ENCODE peak calls at places on chromosomes 11 and 22, in four cellular contexts. One of them, this sample, is unnamed.

GRCh38 chr11:109267293-109268095 is 154.5 kb upstream of the C11orf87 start:
- DNase-seq in fibroblast of mammary gland: no peak
- DNase-seq in cardiac muscle cell: no peak
- DNase-seq in neural progenitor cell: no peak
- DNase-seq in this sample: peak

GRCh38 chr11:118916842-118917388 is 8.8 kb downstream of the BCL9L start:
- DNase-seq in fibroblast of mammary gland: peak
- DNase-seq in cardiac muscle cell: peak
- DNase-seq in neural progenitor cell: peak
- DNase-seq in this sample: no peak

GRCh38 chr11:116472661-116473060 is 300.1 kb downstream of the BUD13 start:
- DNase-seq in fibroblast of mammary gland: no peak
- DNase-seq in cardiac muscle cell: no peak
- DNase-seq in neural progenitor cell: no peak
- DNase-seq in this sample: no peak

GRCh38 chr11:4539603-4540219 is 5.3 kb upstream of the OR52M1 start:
- DNase-seq in fibroblast of mammary gland: peak
- DNase-seq in cardiac muscle cell: peak
- DNase-seq in neural progenitor cell: peak
- DNase-seq in this sample: peak

GRCh38 chr11:128512478-128513127 is 74.8 kb downstream of the ETS1 start:
- DNase-seq in fibroblast of mammary gland: peak
- DNase-seq in cardiac muscle cell: no peak
- DNase-seq in neural progenitor cell: no peak
- DNase-seq in this sample: no peak

GRCh38 chr11:88979641-88980040 is 86.1 kb downstream of the GRM5 start:
- DNase-seq in fibroblast of mammary gland: peak
- DNase-seq in cardiac muscle cell: no peak
- DNase-seq in neural progenitor cell: no peak
- DNase-seq in this sample: peak

GRCh38 chr11:48538991-48539390 is 50.4 kb downstream of the OR4A47 start:
- DNase-seq in fibroblast of mammary gland: no peak
- DNase-seq in cardiac muscle cell: no peak
- DNase-seq in neural progenitor cell: no peak
- DNase-seq in this sample: peak

GRCh38 chr11:63583288-63583687 is 20.1 kb upstream of the PLAAT2 start:
- DNase-seq in fibroblast of mammary gland: no peak
- DNase-seq in cardiac muscle cell: no peak
- DNase-seq in neural progenitor cell: peak
- DNase-seq in this sample: no peak

GRCh38 chr22:37566329-37566837 is 6.1 kb downstream of the CDC42EP1 start:
- DNase-seq in fibroblast of mammary gland: no peak
- DNase-seq in cardiac muscle cell: no peak
- DNase-seq in neural progenitor cell: no peak
- DNase-seq in this sample: no peak

GRCh38 chr11:13135385-13136271 is 126.5 kb downstream of the RASSF10 start:
- DNase-seq in fibroblast of mammary gland: peak
- DNase-seq in cardiac muscle cell: peak
- DNase-seq in neural progenitor cell: peak
- DNase-seq in this sample: no peak

GRCh38 chr11:7196396-7197146 is 55.1 kb upstream of the SYT9 start:
- DNase-seq in fibroblast of mammary gland: no peak
- DNase-seq in cardiac muscle cell: no peak
- DNase-seq in neural progenitor cell: no peak
- DNase-seq in this sample: no peak

GRCh38 chr11:128157423-128158298 is 429.7 kb downstream of the ETS1 start:
- DNase-seq in fibroblast of mammary gland: peak
- DNase-seq in cardiac muscle cell: peak
- DNase-seq in neural progenitor cell: peak
- DNase-seq in this sample: peak

GRCh38 chr11:68872216-68873003 is 30.7 kb upstream of the CPT1A start:
- DNase-seq in fibroblast of mammary gland: peak
- DNase-seq in cardiac muscle cell: peak
- DNase-seq in neural progenitor cell: no peak
- DNase-seq in this sample: peak

GRCh38 chr22:27557554-27558060 is 243.9 kb downstream of the MN1 start:
- DNase-seq in fibroblast of mammary gland: no peak
- DNase-seq in cardiac muscle cell: no peak
- DNase-seq in neural progenitor cell: no peak
- DNase-seq in this sample: no peak

GRCh38 chr22:47836957-47837356 is 1074.5 kb downstream of the TBC1D22A start:
- DNase-seq in fibroblast of mammary gland: peak
- DNase-seq in cardiac muscle cell: no peak
- DNase-seq in neural progenitor cell: no peak
- DNase-seq in this sample: peak

GRCh38 chr11:121063728-121064127 is 37.3 kb upstream of the TECTA start:
- DNase-seq in fibroblast of mammary gland: peak
- DNase-seq in cardiac muscle cell: peak
- DNase-seq in neural progenitor cell: peak
- DNase-seq in this sample: no peak

GRCh38 chr11:30197869-30198268 is 32.9 kb upstream of the FSHB start:
- DNase-seq in fibroblast of mammary gland: no peak
- DNase-seq in cardiac muscle cell: no peak
- DNase-seq in neural progenitor cell: no peak
- DNase-seq in this sample: peak

GRCh38 chr22:37176464-37177061 is 11.5 kb downstream of the C1QTNF6 start:
- DNase-seq in fibroblast of mammary gland: peak
- DNase-seq in cardiac muscle cell: no peak
- DNase-seq in neural progenitor cell: no peak
- DNase-seq in this sample: no peak

GRCh38 chr22:46083383-46084350 is 66.7 kb upstream of the PPARA start:
- DNase-seq in fibroblast of mammary gland: no peak
- DNase-seq in cardiac muscle cell: no peak
- DNase-seq in neural progenitor cell: no peak
- DNase-seq in this sample: no peak

GRCh38 chr11:119092880-119093665 is 8.4 kb downstream of the HMBS start:
- DNase-seq in fibroblast of mammary gland: peak
- DNase-seq in cardiac muscle cell: no peak
- DNase-seq in neural progenitor cell: no peak
- DNase-seq in this sample: no peak

GRCh38 chr22:24813861-24814770 is 8.1 kb downstream of the SGSM1 start:
- DNase-seq in fibroblast of mammary gland: no peak
- DNase-seq in cardiac muscle cell: no peak
- DNase-seq in neural progenitor cell: no peak
- DNase-seq in this sample: no peak

GRCh38 chr11:133840479-133840941 is 4.8 kb downstream of the SPATA19 start:
- DNase-seq in fibroblast of mammary gland: no peak
- DNase-seq in cardiac muscle cell: no peak
- DNase-seq in neural progenitor cell: no peak
- DNase-seq in this sample: no peak

DNA sequence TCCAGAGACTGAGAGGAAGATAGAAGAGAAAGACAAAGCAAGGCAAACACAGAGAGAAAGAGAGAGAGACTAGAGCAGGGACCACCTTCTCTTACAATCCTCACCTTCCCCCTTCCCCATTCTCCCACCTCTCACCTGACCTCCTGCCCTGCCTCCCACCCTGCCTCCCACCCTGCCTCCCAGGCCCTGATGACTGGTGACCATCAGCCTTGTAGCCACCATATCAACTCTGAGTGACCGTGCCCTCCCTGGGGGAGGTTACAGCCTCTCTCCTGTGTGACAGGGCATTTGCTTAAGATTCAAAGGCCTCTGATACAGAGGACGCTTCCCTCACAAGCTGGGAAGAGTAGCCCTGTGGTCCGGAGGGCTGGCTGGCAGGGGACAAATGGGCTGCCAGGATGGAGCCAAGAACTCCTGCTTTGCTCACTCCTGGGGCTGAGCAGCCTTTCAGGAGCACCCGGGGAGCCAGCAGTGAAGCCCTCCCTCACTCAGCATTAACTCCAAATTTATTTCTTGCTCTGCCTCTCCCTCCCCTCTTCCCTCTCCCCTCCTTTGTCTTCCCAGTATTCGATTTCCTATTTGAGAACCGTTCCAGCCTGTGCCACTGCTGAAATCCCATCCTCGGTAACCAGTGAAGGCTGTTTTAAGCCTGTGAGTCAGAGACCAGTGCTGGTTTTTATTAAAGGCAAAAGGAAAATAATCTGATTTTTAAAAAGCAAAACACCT is 125.2 kb upstream of the SYT13 start:
- DNase-seq in fibroblast of mammary gland: peak
- DNase-seq in cardiac muscle cell: no peak
- DNase-seq in neural progenitor cell: peak
- DNase-seq in this sample: no peak
- TF ChIP-seq CTCF in fibroblast of mammary gland: no peak
- TF ChIP-seq CTCF in cardiac muscle cell: no peak
- TF ChIP-seq CTCF in neural progenitor cell: no peak
- TF ChIP-seq CTCF in this sample: no peak

DNA sequence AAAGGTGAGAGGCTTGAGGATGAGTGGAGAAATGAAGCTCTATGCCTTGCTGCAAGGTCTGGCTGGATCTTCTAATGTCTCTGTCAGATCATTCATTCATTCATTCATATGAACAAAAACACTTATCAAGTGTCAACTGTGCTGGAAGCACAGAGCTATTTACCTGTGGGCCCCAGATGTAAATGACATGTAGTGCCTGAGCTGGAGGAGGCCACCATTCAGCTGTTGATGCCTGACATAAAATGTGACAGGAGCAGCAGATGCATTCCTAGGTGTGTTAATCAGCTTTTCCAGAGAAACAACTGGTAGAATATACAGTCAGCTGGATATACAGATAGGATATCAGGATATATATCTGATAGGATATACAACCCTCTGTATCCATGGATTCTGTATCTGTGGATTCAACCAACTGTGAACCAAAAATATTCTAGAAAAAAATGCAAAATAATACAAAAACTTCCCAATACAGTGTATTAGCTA is 44.5 kb downstream of the TSPAN18 start:
- DNase-seq in fibroblast of mammary gland: no peak
- DNase-seq in cardiac muscle cell: no peak
- DNase-seq in neural progenitor cell: no peak
- DNase-seq in this sample: no peak
- H3K4me3 ChIP-seq in fibroblast of mammary gland: no peak
- H3K4me3 ChIP-seq in cardiac muscle cell: no peak
- H3K4me3 ChIP-seq in neural progenitor cell: no peak
- H3K4me3 ChIP-seq in this sample: no peak

GRCh38 chr11:86275493-86276370 is 26.3 kb upstream of the HIKESHI start:
- DNase-seq in fibroblast of mammary gland: no peak
- DNase-seq in cardiac muscle cell: no peak
- DNase-seq in neural progenitor cell: no peak
- DNase-seq in this sample: no peak
- TF ChIP-seq CTCF in fibroblast of mammary gland: no peak
- TF ChIP-seq CTCF in cardiac muscle cell: no peak
- TF ChIP-seq CTCF in neural progenitor cell: peak
- TF ChIP-seq CTCF in this sample: no peak

GRCh38 chr11:92767416-92767815 is 202.0 kb upstream of the MTNR1B start:
- DNase-seq in fibroblast of mammary gland: no peak
- DNase-seq in cardiac muscle cell: no peak
- DNase-seq in neural progenitor cell: no peak
- DNase-seq in this sample: no peak

GRCh38 chr11:92764128-92764527 is 205.3 kb upstream of the MTNR1B start:
- DNase-seq in fibroblast of mammary gland: no peak
- DNase-seq in cardiac muscle cell: no peak
- DNase-seq in neural progenitor cell: no peak
- DNase-seq in this sample: no peak

GRCh38 chr11:92762175-92762574 is 207.3 kb upstream of the MTNR1B start:
- DNase-seq in fibroblast of mammary gland: no peak
- DNase-seq in cardiac muscle cell: no peak
- DNase-seq in neural progenitor cell: no peak
- DNase-seq in this sample: no peak

GRCh38 chr11:92765965-92766371 is 203.5 kb upstream of the MTNR1B start:
- DNase-seq in fibroblast of mammary gland: peak
- DNase-seq in cardiac muscle cell: no peak
- DNase-seq in neural progenitor cell: peak
- DNase-seq in this sample: no peak

DNA sequence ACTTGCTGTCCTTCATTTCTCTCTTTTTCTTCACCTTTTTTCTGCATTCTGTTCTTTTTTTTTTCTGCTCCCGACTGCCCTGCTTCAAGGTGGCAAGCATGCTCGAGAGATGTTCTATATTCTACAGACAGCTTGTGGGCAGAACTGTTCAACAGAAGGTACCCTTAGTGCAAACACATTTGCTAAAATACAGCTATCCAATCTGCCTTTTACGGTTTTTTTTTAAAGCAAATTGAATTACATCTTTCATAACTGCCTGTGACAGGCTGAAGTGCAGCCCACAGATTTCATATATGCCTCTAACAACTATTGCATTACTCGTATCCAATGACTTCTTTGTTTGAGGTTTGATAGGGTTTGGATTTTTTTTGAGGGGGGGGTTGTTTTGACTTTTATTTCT is 204.0 kb upstream of the MTNR1B start:
- DNase-seq in fibroblast of mammary gland: no peak
- DNase-seq in cardiac muscle cell: no peak
- DNase-seq in neural progenitor cell: no peak
- DNase-seq in this sample: no peak
- H3K4me3 ChIP-seq in fibroblast of mammary gland: no peak
- H3K4me3 ChIP-seq in cardiac muscle cell: no peak
- H3K4me3 ChIP-seq in neural progenitor cell: no peak
- H3K4me3 ChIP-seq in this sample: no peak